ENCODE peak calls at places on chromosomes 4 and X, in eight cellular contexts. O, I, B, P, A, S, K and C are unnamed samples.
A peak's percentile ranks its signal among the peaks of the same experiment; 100 is the strongest.

GRCh38 chr4:97153042-97153441 is 990.2 kb downstream of the STPG2 start:
- DNase-seq in I (peak; percentile 22), P (no peak), O (no peak), A (no peak), B (peak; percentile 4), K (peak; percentile 0), S (no peak), C (no peak)

GRCh38 chrX:136496768-136497555 is 430 bp upstream of the HTATSF1 start:
- DNase-seq in B (peak; percentile 89), I (peak; percentile 88), P (peak; percentile 78), A (peak; percentile 79), S (peak; percentile 69), O (peak; percentile 71), K (peak; percentile 93), C (no peak)

GRCh38 chr4:147779449-147779848 is 47.6 kb downstream of the ARHGAP10 start:
- DNase-seq in B (no peak), A (no peak), P (no peak), K (no peak), O (no peak), I (no peak), S (no peak), C (no peak)

GRCh38 chr4:82523179-82523578 is 38.6 kb downstream of the TMEM150C start:
- DNase-seq in P (peak; percentile 62), A (no peak), I (no peak), O (no peak), S (no peak), K (no peak), B (no peak), C (no peak)

GRCh38 chrX:21926527-21927278 is 13.8 kb upstream of the SMS start:
- DNase-seq in A (no peak), K (peak; percentile 84), P (no peak), B (no peak), O (no peak), S (no peak), I (peak; percentile 97), C (no peak)

GRCh38 chrX:113305496-113305895 is 464.9 kb upstream of the AMOT start:
- DNase-seq in A (no peak), O (no peak), S (no peak), K (no peak), P (no peak), B (no peak), I (peak; percentile 49), C (no peak)

GRCh38 chr4:120839624-120839973 is 82.9 kb downstream of the PRDM5 start:
- DNase-seq in I (no peak), B (no peak), S (no peak), K (no peak), A (no peak), O (no peak), P (no peak), C (no peak)

GRCh38 chr4:171834640-171835039 is 21.4 kb downstream of the GALNTL6 start:
- DNase-seq in S (no peak), B (peak; percentile 24), K (no peak), P (no peak), I (no peak), A (no peak), O (no peak), C (no peak)

GRCh38 chr4:133143775-133144430 is 5.2 kb upstream of the PCDH10 start:
- DNase-seq in I (no peak), A (no peak), B (peak; percentile 93), P (no peak), O (no peak), S (no peak), K (no peak), C (no peak)

GRCh38 chr4:106530034-106530361 is 161.4 kb upstream of the GIMD1 start:
- DNase-seq in O (no peak), A (no peak), P (no peak), B (no peak), K (no peak), I (no peak), S (no peak), C (no peak)

GRCh38 chr4:149077142-149077541 is 634.9 kb upstream of the NR3C2 start:
- DNase-seq in I (no peak), B (no peak), S (no peak), O (no peak), K (no peak), A (no peak), P (no peak), C (no peak)

GRCh38 chrX:29419774-29420553 is 795.4 kb upstream of the MAGEB2 start:
- DNase-seq in I (peak; percentile 92), A (no peak), K (no peak), B (no peak), P (no peak), S (no peak), O (no peak), C (no peak)

GRCh38 chr4:171117457-171117856 is 695.7 kb upstream of the GALNTL6 start:
- DNase-seq in B (no peak), I (no peak), P (no peak), A (no peak), K (no peak), O (no peak), S (no peak), C (no peak)

GRCh38 chrX:84197550-84197949 is 9.6 kb upstream of the RPS6KA6 start:
- DNase-seq in P (no peak), A (no peak), I (no peak), O (no peak), K (no peak), S (no peak), B (no peak), C (no peak)

GRCh38 chrX:100643943-100644587 is at the start of gene SRPX2:
- DNase-seq in K (peak; percentile 60), P (no peak), B (no peak), O (no peak), I (peak; percentile 91), S (no peak), A (no peak), C (no peak)

GRCh38 chr4:7186516-7187296 is 5.6 kb upstream of the SORCS2 start:
- DNase-seq in K (no peak), B (no peak), S (no peak), O (no peak), I (no peak), P (peak; percentile 16), A (no peak), C (no peak)

GRCh38 chr4:11529625-11530201 is 101.0 kb upstream of the HS3ST1 start:
- DNase-seq in I (peak; percentile 67), P (no peak), S (no peak), A (no peak), K (no peak), O (no peak), B (no peak), C (no peak)

GRCh38 chr4:173521474-173522159 is 8.4 kb downstream of the HAND2 start:
- DNase-seq in B (no peak), A (no peak), P (no peak), O (no peak), S (no peak), K (no peak), I (no peak), C (peak; percentile 82)

GRCh38 chrX:47723689-47724088 is 64.7 kb upstream of the UXT start:
- DNase-seq in I (no peak), A (no peak), P (peak; percentile 54), B (no peak), S (no peak), O (peak; percentile 4), K (no peak), C (no peak)

GRCh38 chr4:4694296-4694772 is 152.5 kb upstream of the STX18 start:
- DNase-seq in I (no peak), O (no peak), A (no peak), K (peak; percentile 38), S (no peak), B (no peak), P (peak; percentile 75), C (no peak)

GRCh38 chr4:186204103-186204559 is 12.8 kb downstream of the CYP4V2 start:
- DNase-seq in I (peak; percentile 85), B (peak; percentile 77), P (no peak), K (peak; percentile 86), S (no peak), A (no peak), O (no peak), C (no peak)

GRCh38 chr4:17721496-17722360 is 59.7 kb downstream of the FAM184B start:
- DNase-seq in I (peak; percentile 31), S (no peak), P (no peak), K (no peak), O (no peak), B (no peak), A (no peak), C (no peak)

GRCh38 chr4:6548201-6548881 is 26.6 kb upstream of the MAN2B2 start:
- DNase-seq in O (peak; percentile 69), I (peak; percentile 52), S (peak; percentile 21), A (no peak), K (peak; percentile 58), B (no peak), P (peak; percentile 75), C (no peak)

GRCh38 chr4:3346146-3346545 is 53.3 kb downstream of the RGS12 start:
- DNase-seq in S (peak; percentile 48), A (no peak), K (peak; percentile 87), P (no peak), B (peak; percentile 63), O (peak; percentile 52), I (peak; percentile 90), C (no peak)

GRCh38 chr4:7823416-7823824 is 116.2 kb downstream of the AFAP1 start:
- DNase-seq in O (no peak), I (peak; percentile 83), B (no peak), K (no peak), P (no peak), A (no peak), S (no peak), C (no peak)

GRCh38 chr4:121256346-121256745 is 92.2 kb upstream of the TNIP3 start:
- DNase-seq in A (no peak), S (no peak), O (no peak), B (peak; percentile 50), K (peak; percentile 88), I (peak; percentile 96), P (no peak), C (no peak)

GRCh38 chrX:7941390-7942042 is 14.3 kb upstream of the PNPLA4 start:
- DNase-seq in O (peak; percentile 9), I (peak; percentile 6), S (no peak), A (no peak), P (peak; percentile 27), K (peak; percentile 33), B (no peak), C (no peak)

GRCh38 chr4:140049924-140050681 is 103.9 kb downstream of the MAML3 start:
- DNase-seq in S (no peak), I (peak; percentile 58), O (peak; percentile 37), K (peak; percentile 52), A (no peak), P (peak; percentile 69), B (peak; percentile 31), C (no peak)

GRCh38 chr4:106985830-106986229 is 50.3 kb downstream of the DKK2 start:
- DNase-seq in K (peak; percentile 72), I (no peak), A (no peak), S (no peak), B (no peak), P (no peak), O (no peak), C (no peak)

GRCh38 chr4:140730108-140730507 is 26.1 kb downstream of the TBC1D9 start:
- DNase-seq in S (no peak), A (no peak), O (no peak), P (no peak), B (no peak), I (no peak), K (no peak), C (no peak)